ENCODE peak calls at places on chromosomes 16 and 17, in ten cellular contexts. One of them, this sample, is unnamed.

GRCh38 chr16:68227850-68228553 is 7.9 kb downstream of the ESRP2 start:
- DNase-seq in AG09319: no peak
- DNase-seq in tibial artery: peak
- DNase-seq in thoracic aorta: no peak
- DNase-seq in thyroid gland: peak
- DNase-seq in cardiac muscle cell: no peak
- DNase-seq in CD4-positive, alpha-beta T cell: no peak
- DNase-seq in HFFc6: no peak
- DNase-seq in tibial nerve: no peak
- DNase-seq in GM13976: no peak
- DNase-seq in this sample: peak

GRCh38 chr17:47204722-47205418 is 4.3 kb upstream of the MYL4 start:
- DNase-seq in thoracic aorta: no peak
- DNase-seq in cardiac muscle cell: no peak
- DNase-seq in tibial nerve: no peak
- DNase-seq in GM13976: peak
- DNase-seq in HFFc6: peak
- DNase-seq in tibial artery: no peak
- DNase-seq in AG09319: no peak
- DNase-seq in CD4-positive, alpha-beta T cell: peak
- DNase-seq in thyroid gland: peak
- DNase-seq in this sample: peak

GRCh38 chr17:38719284-38719942 is 10.7 kb upstream of the CISD3 start:
- DNase-seq in thoracic aorta: no peak
- DNase-seq in cardiac muscle cell: no peak
- DNase-seq in tibial nerve: no peak
- DNase-seq in GM13976: no peak
- DNase-seq in AG09319: no peak
- DNase-seq in thyroid gland: no peak
- DNase-seq in tibial artery: no peak
- DNase-seq in HFFc6: no peak
- DNase-seq in CD4-positive, alpha-beta T cell: no peak
- DNase-seq in this sample: no peak

GRCh38 chr16:79267146-79267545 is 333.4 kb downstream of the MAF start:
- DNase-seq in CD4-positive, alpha-beta T cell: no peak
- DNase-seq in thoracic aorta: no peak
- DNase-seq in AG09319: no peak
- DNase-seq in tibial artery: no peak
- DNase-seq in HFFc6: no peak
- DNase-seq in cardiac muscle cell: no peak
- DNase-seq in thyroid gland: no peak
- DNase-seq in GM13976: no peak
- DNase-seq in tibial nerve: no peak
- DNase-seq in this sample: no peak

GRCh38 chr16:4324871-4325740 is 9.2 kb downstream of the GLIS2 start:
- DNase-seq in cardiac muscle cell: no peak
- DNase-seq in CD4-positive, alpha-beta T cell: no peak
- DNase-seq in GM13976: peak
- DNase-seq in HFFc6: no peak
- DNase-seq in tibial artery: no peak
- DNase-seq in thoracic aorta: no peak
- DNase-seq in thyroid gland: no peak
- DNase-seq in AG09319: no peak
- DNase-seq in tibial nerve: no peak
- DNase-seq in this sample: peak

GRCh38 chr17:78933025-78933958 is 8.1 kb upstream of the TIMP2 start:
- DNase-seq in HFFc6: peak
- DNase-seq in tibial nerve: peak
- DNase-seq in GM13976: peak
- DNase-seq in thoracic aorta: peak
- DNase-seq in thyroid gland: peak
- DNase-seq in AG09319: peak
- DNase-seq in CD4-positive, alpha-beta T cell: peak
- DNase-seq in cardiac muscle cell: no peak
- DNase-seq in tibial artery: peak
- DNase-seq in this sample: peak

GRCh38 chr17:30780343-30780742 is 44.1 kb downstream of the CRLF3 start:
- DNase-seq in HFFc6: no peak
- DNase-seq in thyroid gland: no peak
- DNase-seq in GM13976: peak
- DNase-seq in AG09319: no peak
- DNase-seq in cardiac muscle cell: no peak
- DNase-seq in CD4-positive, alpha-beta T cell: no peak
- DNase-seq in thoracic aorta: no peak
- DNase-seq in tibial nerve: no peak
- DNase-seq in tibial artery: no peak
- DNase-seq in this sample: peak

GRCh38 chr16:83849434-83849833 is 41.7 kb downstream of the HSBP1 start:
- DNase-seq in CD4-positive, alpha-beta T cell: no peak
- DNase-seq in cardiac muscle cell: no peak
- DNase-seq in AG09319: no peak
- DNase-seq in HFFc6: no peak
- DNase-seq in tibial artery: no peak
- DNase-seq in GM13976: no peak
- DNase-seq in thyroid gland: no peak
- DNase-seq in tibial nerve: no peak
- DNase-seq in thoracic aorta: no peak
- DNase-seq in this sample: no peak

GRCh38 chr17:82029391-82029790 is 2.1 kb upstream of the RAC3 start:
- DNase-seq in tibial nerve: no peak
- DNase-seq in AG09319: no peak
- DNase-seq in HFFc6: no peak
- DNase-seq in CD4-positive, alpha-beta T cell: no peak
- DNase-seq in thyroid gland: peak
- DNase-seq in GM13976: no peak
- DNase-seq in cardiac muscle cell: no peak
- DNase-seq in thoracic aorta: no peak
- DNase-seq in tibial artery: no peak
- DNase-seq in this sample: no peak

GRCh38 chr17:40218006-40218739 is 931 bp upstream of the WIPF2 start:
- DNase-seq in HFFc6: no peak
- DNase-seq in tibial artery: no peak
- DNase-seq in thyroid gland: no peak
- DNase-seq in thoracic aorta: no peak
- DNase-seq in AG09319: no peak
- DNase-seq in CD4-positive, alpha-beta T cell: no peak
- DNase-seq in cardiac muscle cell: no peak
- DNase-seq in GM13976: no peak
- DNase-seq in tibial nerve: no peak
- DNase-seq in this sample: no peak

DNA sequence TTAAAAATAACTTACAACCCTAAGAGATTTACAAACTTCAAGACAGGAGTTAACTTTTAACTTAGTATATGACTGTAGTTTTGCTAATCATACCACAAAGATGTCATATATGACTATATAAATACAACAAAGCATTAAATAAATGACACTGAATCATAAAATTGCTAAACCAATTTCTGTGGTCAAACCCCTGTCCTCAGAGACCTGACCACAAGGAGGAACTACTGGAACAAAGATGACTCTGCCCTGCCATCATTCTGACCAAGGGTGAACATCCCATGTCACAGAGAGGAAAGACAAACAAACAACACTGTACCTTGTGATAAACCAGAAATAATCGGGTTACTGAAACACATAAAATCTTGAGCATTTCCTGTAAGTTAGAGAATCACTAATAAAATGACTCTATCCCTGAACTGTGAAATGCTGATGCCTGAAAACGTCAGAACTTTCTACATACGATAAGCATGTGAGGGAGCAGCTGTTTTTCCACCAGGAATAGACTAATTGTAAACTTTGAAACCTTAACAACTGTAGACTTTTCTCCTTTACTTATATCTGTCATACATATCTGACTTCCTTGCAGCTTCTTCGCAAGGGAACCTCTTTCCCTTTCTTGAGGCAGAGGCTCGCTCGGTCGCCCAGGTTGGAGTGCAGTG is 47.9 kb downstream of the WDR59 start:
- DNase-seq in tibial artery: peak
- DNase-seq in thoracic aorta: no peak
- DNase-seq in HFFc6: peak
- DNase-seq in CD4-positive, alpha-beta T cell: no peak
- DNase-seq in AG09319: peak
- DNase-seq in thyroid gland: no peak
- DNase-seq in cardiac muscle cell: no peak
- DNase-seq in tibial nerve: no peak
- DNase-seq in GM13976: peak
- DNase-seq in this sample: peak
- TF ChIP-seq CTCF in tibial artery: no peak
- TF ChIP-seq CTCF in thoracic aorta: no peak
- TF ChIP-seq CTCF in HFFc6: peak
- TF ChIP-seq CTCF in CD4-positive, alpha-beta T cell: no peak
- TF ChIP-seq CTCF in AG09319: no peak
- TF ChIP-seq CTCF in thyroid gland: no peak
- TF ChIP-seq CTCF in cardiac muscle cell: no peak
- TF ChIP-seq CTCF in tibial nerve: no peak
- TF ChIP-seq CTCF in GM13976: peak
- TF ChIP-seq CTCF in this sample: no peak

DNA sequence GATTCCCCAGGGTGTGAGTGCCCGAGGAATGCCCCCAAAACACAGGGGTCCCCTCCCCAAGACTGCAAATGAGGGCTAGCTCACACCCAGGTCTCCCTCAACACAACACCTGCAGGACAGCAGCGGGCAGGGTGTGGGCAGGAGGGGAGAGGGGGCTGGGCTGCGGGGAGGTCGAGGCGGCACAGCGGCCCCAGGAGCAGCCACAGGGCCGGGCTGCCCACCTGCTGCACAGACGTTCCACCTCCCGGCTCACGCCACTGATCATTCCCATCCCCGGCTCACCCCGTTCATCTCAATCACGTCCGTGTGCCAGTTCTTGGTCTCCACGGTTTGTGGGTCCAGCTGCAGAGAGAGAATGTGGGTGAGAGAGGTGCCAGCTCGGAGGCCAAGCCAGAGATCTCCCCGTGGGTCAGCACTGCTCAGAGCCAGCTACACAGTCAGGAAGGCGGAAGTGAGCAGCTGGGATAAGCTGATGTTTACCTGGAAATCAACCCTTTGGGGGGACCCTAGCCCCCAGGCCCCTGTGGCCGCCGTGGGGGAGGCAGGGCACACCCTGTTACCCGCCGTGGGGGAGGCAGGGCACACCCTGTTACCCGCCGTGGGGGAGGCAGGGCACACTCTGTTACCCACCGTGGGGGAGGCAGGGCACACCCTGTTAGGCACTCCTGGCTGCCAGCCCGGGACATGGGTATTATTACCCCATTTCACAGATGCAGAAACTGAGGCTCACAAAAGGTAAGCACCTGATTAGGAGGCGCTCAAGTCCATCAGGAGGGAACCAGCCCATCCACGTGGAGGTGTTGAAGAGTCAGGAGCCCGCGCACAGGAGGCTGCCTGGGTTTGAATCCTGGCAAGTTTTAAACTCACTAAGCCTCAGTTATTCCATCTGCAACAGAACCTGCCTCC is 16.1 kb downstream of the TIMM22 start:
- DNase-seq in tibial nerve: no peak
- DNase-seq in CD4-positive, alpha-beta T cell: no peak
- DNase-seq in thoracic aorta: no peak
- DNase-seq in cardiac muscle cell: no peak
- DNase-seq in tibial artery: no peak
- DNase-seq in GM13976: no peak
- DNase-seq in HFFc6: no peak
- DNase-seq in AG09319: no peak
- DNase-seq in thyroid gland: no peak
- DNase-seq in this sample: no peak
- TF ChIP-seq CTCF in tibial nerve: no peak
- TF ChIP-seq CTCF in CD4-positive, alpha-beta T cell: no peak
- TF ChIP-seq CTCF in thoracic aorta: no peak
- TF ChIP-seq CTCF in cardiac muscle cell: no peak
- TF ChIP-seq CTCF in tibial artery: no peak
- TF ChIP-seq CTCF in GM13976: no peak
- TF ChIP-seq CTCF in HFFc6: no peak
- TF ChIP-seq CTCF in AG09319: no peak
- TF ChIP-seq CTCF in thyroid gland: no peak
- TF ChIP-seq CTCF in this sample: no peak

DNA sequence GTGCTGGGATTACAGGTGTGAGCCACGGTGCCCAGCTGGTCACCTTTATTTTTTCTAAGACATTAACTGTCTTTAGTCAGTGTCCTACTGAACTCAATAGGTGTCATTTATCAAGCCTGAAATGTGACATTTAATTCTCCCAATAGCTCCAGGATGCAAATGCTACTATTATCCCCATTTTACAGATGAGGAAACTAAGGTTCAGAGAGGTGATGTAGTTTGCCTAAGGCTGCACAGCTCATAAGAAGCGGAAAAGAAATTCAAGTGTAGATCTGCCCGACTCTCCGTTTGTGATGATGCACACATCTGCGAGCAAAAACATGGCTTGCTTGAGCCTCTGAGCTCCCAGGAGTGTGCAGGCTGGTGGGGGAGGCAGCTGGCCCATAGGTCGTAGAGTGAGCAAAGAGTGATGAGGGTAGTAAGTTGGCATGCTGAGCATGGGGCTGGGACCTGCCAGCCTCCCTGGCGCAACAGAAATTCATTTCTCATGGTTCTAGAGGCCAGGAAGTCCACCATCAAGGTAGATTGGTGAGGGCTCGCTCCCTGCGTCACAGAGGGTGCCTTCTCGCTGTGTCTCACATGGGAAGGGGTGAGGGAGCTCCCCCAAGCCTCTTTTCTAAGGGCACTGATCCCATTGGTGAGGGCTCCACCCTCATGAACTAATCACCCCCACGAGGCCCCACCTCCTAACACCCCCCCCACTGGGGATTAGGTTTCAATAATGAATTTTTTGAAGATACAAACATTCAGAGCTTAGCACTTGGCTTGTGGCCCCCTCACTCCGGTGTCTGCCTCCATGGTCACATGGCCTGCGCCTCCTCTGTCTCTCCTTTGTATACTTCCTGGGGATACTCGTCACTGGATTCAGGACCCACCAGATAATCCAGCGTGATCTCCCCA is 141.5 kb upstream of the PLCG2 start:
- DNase-seq in cardiac muscle cell: no peak
- DNase-seq in thoracic aorta: no peak
- DNase-seq in tibial artery: no peak
- DNase-seq in HFFc6: no peak
- DNase-seq in AG09319: no peak
- DNase-seq in CD4-positive, alpha-beta T cell: no peak
- DNase-seq in thyroid gland: no peak
- DNase-seq in GM13976: no peak
- DNase-seq in tibial nerve: no peak
- DNase-seq in this sample: no peak
- TF ChIP-seq CTCF in cardiac muscle cell: no peak
- TF ChIP-seq CTCF in thoracic aorta: no peak
- TF ChIP-seq CTCF in tibial artery: no peak
- TF ChIP-seq CTCF in HFFc6: no peak
- TF ChIP-seq CTCF in AG09319: no peak
- TF ChIP-seq CTCF in CD4-positive, alpha-beta T cell: no peak
- TF ChIP-seq CTCF in thyroid gland: no peak
- TF ChIP-seq CTCF in GM13976: no peak
- TF ChIP-seq CTCF in tibial nerve: no peak
- TF ChIP-seq CTCF in this sample: no peak

DNA sequence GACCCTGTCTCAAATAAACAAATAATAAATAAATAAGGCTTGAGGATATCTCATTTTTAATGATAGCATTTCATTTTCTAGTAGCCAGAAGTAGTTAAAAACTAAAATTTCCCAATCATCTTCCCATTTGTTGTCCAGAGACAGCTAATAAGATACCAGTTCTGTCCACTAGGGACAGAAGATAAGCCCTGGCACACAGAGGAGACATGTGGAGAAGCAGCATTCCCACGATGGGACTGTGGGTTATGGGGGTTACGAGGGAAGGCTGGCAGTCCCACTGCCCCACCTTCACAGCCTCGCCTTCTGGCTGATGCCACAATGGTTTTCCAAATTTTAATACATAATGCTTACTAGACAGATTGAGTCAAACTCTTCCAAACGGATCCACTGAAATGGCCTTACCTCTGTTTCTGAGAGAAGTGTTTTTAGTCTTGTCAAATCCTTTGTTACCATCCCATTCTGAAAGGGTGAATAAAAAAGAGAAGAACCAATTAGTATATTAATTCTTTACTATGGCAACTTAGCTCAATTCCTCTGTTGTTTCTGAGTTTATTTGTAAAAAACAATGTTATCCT is 44.2 kb downstream of the HELZ start:
- DNase-seq in AG09319: no peak
- DNase-seq in cardiac muscle cell: no peak
- DNase-seq in GM13976: no peak
- DNase-seq in CD4-positive, alpha-beta T cell: no peak
- DNase-seq in HFFc6: no peak
- DNase-seq in tibial artery: no peak
- DNase-seq in thyroid gland: no peak
- DNase-seq in tibial nerve: no peak
- DNase-seq in thoracic aorta: no peak
- DNase-seq in this sample: no peak
- TF ChIP-seq CTCF in AG09319: peak
- TF ChIP-seq CTCF in cardiac muscle cell: peak
- TF ChIP-seq CTCF in GM13976: peak
- TF ChIP-seq CTCF in CD4-positive, alpha-beta T cell: peak
- TF ChIP-seq CTCF in HFFc6: peak
- TF ChIP-seq CTCF in tibial artery: peak
- TF ChIP-seq CTCF in thyroid gland: peak
- TF ChIP-seq CTCF in tibial nerve: no peak
- TF ChIP-seq CTCF in thoracic aorta: peak
- TF ChIP-seq CTCF in this sample: peak